ENCODE peak calls at places on chromosome 3, in seven cellular contexts. B is H9, G is IMR-90, J is neuronal stem cell, W is mesendoderm, A is mesenchymal stem cell, T is H1. M is an unnamed sample.

GRCh38 chr3:8298021-8298954 is 203.3 kb upstream of the LMCD1 start:
- DNase-seq in B (no peak), A (no peak), T (no peak), W (no peak), J (no peak), G (no peak), M (no peak)

GRCh38 chr3:38834110-38834509 is 18.1 kb upstream of the SCN10A start:
- DNase-seq in G (peak), A (peak), W (peak), T (peak), B (peak), J (no peak), M (no peak)

GRCh38 chr3:71515640-71516383 is 67.7 kb downstream of the FOXP1 start:
- DNase-seq in T (no peak), G (no peak), B (no peak), A (no peak), J (no peak), W (no peak), M (peak)

GRCh38 chr3:173745952-173746682 is 348.6 kb downstream of the NLGN1 start:
- DNase-seq in G (peak), A (peak), T (no peak), J (no peak), W (peak), B (no peak), M (peak)

GRCh38 chr3:61563614-61564404 is 2.4 kb downstream of the PTPRG start:
- DNase-seq in B (no peak), W (peak), J (no peak), A (peak), G (no peak), T (peak), M (peak)

GRCh38 chr3:150965436-150965835 is 7.1 kb downstream of the CLRN1 start:
- DNase-seq in J (no peak), W (no peak), G (no peak), A (no peak), B (no peak), T (no peak), M (no peak)

GRCh38 chr3:150407818-150408231 is 273 bp upstream of the TSC22D2 start:
- DNase-seq in J (no peak), G (peak), A (peak), B (peak), W (peak), T (no peak), M (no peak)

GRCh38 chr3:50136714-50137405 is 18.3 kb upstream of the SEMA3F start:
- DNase-seq in B (no peak), A (no peak), G (no peak), T (no peak), W (no peak), J (no peak), M (no peak)

GRCh38 chr3:5787863-5788488 is 600.5 kb downstream of the EDEM1 start:
- DNase-seq in W (peak), G (no peak), J (peak), A (peak), B (peak), T (no peak), M (no peak)

DNA sequence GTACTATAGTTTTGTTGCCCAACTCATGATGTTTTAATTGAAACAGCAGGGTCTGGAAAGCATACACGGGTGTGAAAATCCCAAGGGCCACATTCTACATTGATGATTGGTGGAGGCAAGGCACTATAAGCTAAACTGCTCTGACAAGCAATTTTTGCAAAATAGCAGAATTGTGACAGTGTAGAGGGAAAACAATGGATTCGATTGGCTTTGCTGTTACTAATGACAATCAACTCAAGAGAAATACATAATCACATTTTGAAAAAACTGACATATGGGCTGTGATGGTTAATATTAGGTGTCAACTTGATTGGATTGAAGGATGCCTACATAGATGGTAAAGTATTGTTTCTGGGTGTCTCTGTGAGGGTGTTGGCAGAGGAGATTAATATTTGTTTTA is 458.7 kb downstream of the PYDC2 start:
- DNase-seq in J (no peak), B (no peak), W (no peak), G (no peak), T (no peak), A (no peak), M (no peak)
- H3K18ac ChIP-seq in J (no peak), B (no peak), W (no peak), G (no peak), T (no peak), A (no peak), M (no peak)

GRCh38 chr3:169172535-169172934 is 491.0 kb downstream of the MECOM start:
- DNase-seq in A (no peak), W (no peak), G (no peak), J (no peak), B (no peak), T (no peak), M (no peak)
- H2BK5ac ChIP-seq in A (no peak), W (no peak), G (no peak), J (no peak), B (no peak), T (no peak), M (no peak)

GRCh38 chr3:114858329-114858728 is 288.8 kb downstream of the ZBTB20 start:
- DNase-seq in G (no peak), T (no peak), J (no peak), A (no peak), B (no peak), W (no peak), M (no peak)
- H2AK5ac ChIP-seq in G (no peak), T (no peak), J (no peak), A (no peak), B (no peak), W (no peak), M (no peak)

GRCh38 chr3:115550285-115550741 is 73.0 kb upstream of the GAP43 start:
- DNase-seq in W (no peak), G (no peak), A (peak), B (no peak), J (no peak), T (no peak), M (no peak)
- H3K18ac ChIP-seq in W (no peak), G (no peak), A (no peak), B (no peak), J (no peak), T (no peak), M (no peak)

GRCh38 chr3:178703268-178703975 is 167.2 kb downstream of the KCNMB2 start:
- DNase-seq in B (no peak), A (peak), W (no peak), T (no peak), J (no peak), G (peak), M (no peak)
- H2BK5ac ChIP-seq in B (no peak), A (no peak), W (no peak), T (no peak), J (no peak), G (peak), M (no peak)

DNA sequence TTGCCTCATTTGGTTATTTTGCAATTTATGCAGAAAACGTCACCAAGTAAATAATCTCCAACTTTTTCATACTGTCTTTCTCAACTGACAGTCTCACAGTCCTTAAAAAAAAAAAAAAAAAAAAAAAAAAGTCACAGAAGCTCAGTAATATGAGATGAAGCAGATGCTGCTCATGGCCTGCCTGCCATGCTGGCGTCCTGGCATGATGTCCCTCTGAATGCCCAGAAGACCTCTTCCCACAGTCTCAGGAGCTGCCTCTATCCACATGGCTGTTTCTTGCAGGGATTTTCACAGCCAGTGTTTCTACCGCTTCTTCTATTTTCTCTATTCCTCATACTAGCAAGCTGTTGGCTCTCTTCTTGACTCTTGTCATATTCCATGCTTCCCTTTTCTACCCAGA is 87.7 kb downstream of the TGFBR2 start:
- DNase-seq in A (no peak), J (no peak), B (no peak), G (no peak), W (no peak), T (no peak), M (no peak)
- H2AK5ac ChIP-seq in A (no peak), J (no peak), B (no peak), G (no peak), W (no peak), T (no peak), M (no peak)

M was measured in trophoblast cell.